ENCODE peak calls at places on chromosomes 1 and 21, in six cellular contexts. One of them, this sample, is unnamed.
A peak's percentile ranks its signal among the peaks of the same experiment; 100 is the strongest.

GRCh38 chr1:211606914-211607751 is 28.2 kb upstream of the SLC30A1 start:
- DNase-seq in cardiac muscle cell: peak; percentile 88
- DNase-seq in AG10803: no peak
- DNase-seq in fibroblast of mammary gland: no peak
- DNase-seq in bronchial epithelial cell: no peak
- DNase-seq in astrocyte of the cerebellum: no peak
- DNase-seq in this sample: no peak

GRCh38 chr21:44709426-44710293 is 1.7 kb downstream of the TSPEAR start:
- DNase-seq in cardiac muscle cell: peak; percentile 8
- DNase-seq in AG10803: no peak
- DNase-seq in fibroblast of mammary gland: no peak
- DNase-seq in bronchial epithelial cell: peak; percentile 78
- DNase-seq in astrocyte of the cerebellum: no peak
- DNase-seq in this sample: no peak

GRCh38 chr1:16946646-16947045 is 24.9 kb downstream of the CROCC start:
- DNase-seq in cardiac muscle cell: no peak
- DNase-seq in AG10803: no peak
- DNase-seq in fibroblast of mammary gland: no peak
- DNase-seq in bronchial epithelial cell: no peak
- DNase-seq in astrocyte of the cerebellum: no peak
- DNase-seq in this sample: no peak

GRCh38 chr1:21337931-21338567 is 47.8 kb upstream of the ECE1 start:
- DNase-seq in cardiac muscle cell: peak; percentile 73
- DNase-seq in AG10803: peak; percentile 80
- DNase-seq in fibroblast of mammary gland: peak; percentile 89
- DNase-seq in bronchial epithelial cell: no peak
- DNase-seq in astrocyte of the cerebellum: peak; percentile 59
- DNase-seq in this sample: peak; percentile 33

GRCh38 chr21:42721341-42721824 is 68.0 kb downstream of the PDE9A start:
- DNase-seq in cardiac muscle cell: peak; percentile 26
- DNase-seq in AG10803: peak; percentile 6
- DNase-seq in fibroblast of mammary gland: peak; percentile 43
- DNase-seq in bronchial epithelial cell: no peak
- DNase-seq in astrocyte of the cerebellum: no peak
- DNase-seq in this sample: no peak

GRCh38 chr21:15455819-15456462 is 273.8 kb upstream of the USP25 start:
- DNase-seq in cardiac muscle cell: no peak
- DNase-seq in AG10803: no peak
- DNase-seq in fibroblast of mammary gland: no peak
- DNase-seq in bronchial epithelial cell: no peak
- DNase-seq in astrocyte of the cerebellum: no peak
- DNase-seq in this sample: no peak

GRCh38 chr1:202207292-202207691 is 13.7 kb downstream of the LGR6 start:
- DNase-seq in cardiac muscle cell: peak; percentile 86
- DNase-seq in AG10803: peak; percentile 63
- DNase-seq in fibroblast of mammary gland: peak; percentile 63
- DNase-seq in bronchial epithelial cell: peak; percentile 32
- DNase-seq in astrocyte of the cerebellum: peak; percentile 79
- DNase-seq in this sample: peak; percentile 16

GRCh38 chr1:194658090-194658439 is 1471.7 kb upstream of the B3GALT2 start:
- DNase-seq in cardiac muscle cell: no peak
- DNase-seq in AG10803: no peak
- DNase-seq in fibroblast of mammary gland: peak; percentile 3
- DNase-seq in bronchial epithelial cell: peak; percentile 51
- DNase-seq in astrocyte of the cerebellum: peak; percentile 72
- DNase-seq in this sample: no peak

GRCh38 chr1:9537863-9538668 is 1.2 kb upstream of the SLC25A33 start:
- DNase-seq in cardiac muscle cell: no peak
- DNase-seq in AG10803: no peak
- DNase-seq in fibroblast of mammary gland: no peak
- DNase-seq in bronchial epithelial cell: peak; percentile 41
- DNase-seq in astrocyte of the cerebellum: no peak
- DNase-seq in this sample: no peak

GRCh38 chr1:180540697-180541594 is 17.8 kb upstream of the OVAAL start:
- DNase-seq in cardiac muscle cell: no peak
- DNase-seq in AG10803: peak; percentile 64
- DNase-seq in fibroblast of mammary gland: peak; percentile 53
- DNase-seq in bronchial epithelial cell: no peak
- DNase-seq in astrocyte of the cerebellum: no peak
- DNase-seq in this sample: peak; percentile 14

GRCh38 chr1:145991799-145992412 is 4.5 kb downstream of the TXNIP start:
- DNase-seq in cardiac muscle cell: no peak
- DNase-seq in AG10803: no peak
- DNase-seq in fibroblast of mammary gland: no peak
- DNase-seq in bronchial epithelial cell: no peak
- DNase-seq in astrocyte of the cerebellum: no peak
- DNase-seq in this sample: no peak

DNA sequence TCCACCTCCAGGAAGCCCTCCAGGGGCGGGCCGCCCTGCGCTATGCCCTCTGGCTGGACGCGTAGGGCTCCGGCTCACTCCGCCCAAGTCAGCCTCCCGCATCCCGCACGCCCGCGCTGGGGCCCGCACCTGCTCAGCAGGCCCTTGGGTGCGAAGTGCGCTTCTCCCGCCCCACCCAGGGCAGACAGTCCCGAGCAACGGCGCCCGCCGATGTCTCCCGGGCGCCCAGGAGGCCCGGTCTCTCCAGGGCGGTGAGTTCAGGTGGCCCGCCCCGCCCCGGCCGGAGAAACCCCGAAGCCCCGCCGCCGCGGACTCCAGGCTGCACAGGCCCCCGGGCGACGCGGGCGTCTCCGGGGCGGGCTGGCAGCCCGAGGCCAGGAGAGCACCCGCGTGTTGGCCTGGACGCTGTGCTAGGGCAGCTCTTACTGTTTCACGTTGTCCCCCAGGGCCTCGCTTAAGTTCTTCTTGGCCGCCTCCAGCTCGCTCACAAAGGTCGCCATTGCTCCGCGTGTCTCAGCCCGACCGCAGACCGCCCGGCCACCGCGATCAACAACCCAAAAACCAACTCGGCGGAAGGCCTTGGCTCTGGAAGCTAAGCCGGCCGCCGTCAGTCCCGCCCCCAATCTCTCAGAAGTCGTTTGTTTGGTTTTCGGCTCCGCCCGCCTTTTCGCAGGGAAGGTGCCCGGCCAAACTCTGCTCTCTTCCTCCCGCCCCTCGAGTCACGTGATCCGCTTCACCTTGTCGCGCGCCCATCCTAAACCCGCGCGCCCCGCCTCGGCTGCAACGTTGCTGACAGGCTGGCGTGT is at the start of gene TADA1:
- DNase-seq in cardiac muscle cell: peak; percentile 99
- DNase-seq in AG10803: peak; percentile 98
- DNase-seq in fibroblast of mammary gland: peak; percentile 96
- DNase-seq in bronchial epithelial cell: peak; percentile 93
- DNase-seq in astrocyte of the cerebellum: peak; percentile 95
- DNase-seq in this sample: peak; percentile 88
- H3K4me3 ChIP-seq in cardiac muscle cell: peak within 1 kb of the TSS; percentile 68
- H3K4me3 ChIP-seq in AG10803: peak within 1 kb of the TSS; percentile 80
- H3K4me3 ChIP-seq in fibroblast of mammary gland: peak within 1 kb of the TSS; percentile 80
- H3K4me3 ChIP-seq in bronchial epithelial cell: peak within 1 kb of the TSS; percentile 80
- H3K4me3 ChIP-seq in astrocyte of the cerebellum: peak within 1 kb of the TSS; percentile 73
- H3K4me3 ChIP-seq in this sample: peak within 1 kb of the TSS; percentile 44

DNA sequence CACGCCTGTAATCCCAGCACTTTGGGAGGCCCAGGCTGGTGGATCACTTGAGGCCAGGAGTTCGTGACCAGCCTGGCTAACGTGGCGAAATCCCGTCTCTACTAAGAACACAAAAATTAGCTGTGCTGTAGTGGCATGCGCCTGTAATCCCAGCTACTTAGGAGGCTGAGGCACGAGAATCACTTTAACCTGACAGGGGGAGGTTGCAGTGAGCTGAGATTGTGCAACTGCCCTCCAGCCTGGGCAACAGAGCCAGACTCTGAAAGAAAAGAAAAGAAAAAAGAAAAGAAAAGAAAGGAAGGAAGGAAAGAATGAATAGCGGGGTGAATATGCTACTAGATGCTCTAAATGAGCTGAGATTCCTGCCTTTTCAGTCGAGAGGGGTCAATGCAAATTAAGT is 7.1 kb downstream of the GFI1 start:
- DNase-seq in cardiac muscle cell: no peak
- DNase-seq in AG10803: no peak
- DNase-seq in fibroblast of mammary gland: no peak
- DNase-seq in bronchial epithelial cell: no peak
- DNase-seq in astrocyte of the cerebellum: no peak
- DNase-seq in this sample: no peak
- TF ChIP-seq CTCF in cardiac muscle cell: no peak
- TF ChIP-seq CTCF in AG10803: no peak
- TF ChIP-seq CTCF in fibroblast of mammary gland: no peak
- TF ChIP-seq CTCF in bronchial epithelial cell: no peak
- TF ChIP-seq CTCF in astrocyte of the cerebellum: no peak
- TF ChIP-seq CTCF in this sample: no peak

DNA sequence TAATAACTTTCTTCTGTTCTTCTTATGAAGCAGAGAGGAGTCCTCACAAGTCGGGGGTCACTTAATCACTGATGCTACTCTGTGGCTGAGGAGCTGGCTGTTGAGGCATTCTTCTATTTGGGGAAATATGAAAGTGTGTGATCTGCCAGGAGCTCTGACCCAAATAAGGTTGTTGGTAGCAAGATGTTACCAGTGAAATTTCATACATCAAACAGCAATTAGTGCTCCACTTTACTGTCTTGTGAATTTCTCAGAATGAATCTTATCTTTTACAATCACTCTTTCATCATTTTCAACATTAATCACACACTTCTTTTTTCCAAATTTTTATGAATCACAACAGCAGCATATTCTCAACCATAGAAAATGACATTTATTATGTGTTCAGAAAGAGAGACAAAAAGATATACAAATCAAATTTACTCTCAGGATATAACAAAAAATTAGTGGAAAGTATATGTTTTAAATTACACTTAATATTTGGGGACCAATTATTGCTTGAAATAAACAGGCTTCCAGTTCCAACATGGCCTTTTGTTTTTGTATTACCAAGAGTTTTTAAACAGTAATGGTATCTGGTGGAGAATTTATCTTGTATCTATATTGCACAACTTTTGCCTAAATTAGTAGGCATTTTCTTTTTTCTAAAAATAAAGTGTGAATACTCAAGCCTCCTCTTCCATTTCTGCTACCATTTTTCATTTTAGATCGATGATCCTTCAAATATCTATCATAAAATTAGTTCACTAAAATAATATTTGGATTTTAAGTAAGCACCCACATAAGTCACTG is 9.6 kb downstream of the PTGER3 start:
- DNase-seq in cardiac muscle cell: no peak
- DNase-seq in AG10803: no peak
- DNase-seq in fibroblast of mammary gland: no peak
- DNase-seq in bronchial epithelial cell: no peak
- DNase-seq in astrocyte of the cerebellum: no peak
- DNase-seq in this sample: no peak
- H3K4me3 ChIP-seq in cardiac muscle cell: no peak overlapping the region
- H3K4me3 ChIP-seq in AG10803: no peak overlapping the region
- H3K4me3 ChIP-seq in fibroblast of mammary gland: no peak overlapping the region
- H3K4me3 ChIP-seq in bronchial epithelial cell: no peak overlapping the region
- H3K4me3 ChIP-seq in astrocyte of the cerebellum: no peak overlapping the region
- H3K4me3 ChIP-seq in this sample: no peak overlapping the region

GRCh38 chr1:152022521-152022920 is 14.3 kb downstream of the S100A11 start:
- DNase-seq in cardiac muscle cell: no peak
- DNase-seq in AG10803: no peak
- DNase-seq in fibroblast of mammary gland: no peak
- DNase-seq in bronchial epithelial cell: no peak
- DNase-seq in astrocyte of the cerebellum: no peak
- DNase-seq in this sample: no peak

GRCh38 chr1:152021557-152021956 is 15.2 kb downstream of the S100A11 start:
- DNase-seq in cardiac muscle cell: no peak
- DNase-seq in AG10803: no peak
- DNase-seq in fibroblast of mammary gland: no peak
- DNase-seq in bronchial epithelial cell: no peak
- DNase-seq in astrocyte of the cerebellum: no peak
- DNase-seq in this sample: no peak

GRCh38 chr1:152015766-152016165 is 21.0 kb downstream of the S100A11 start:
- DNase-seq in cardiac muscle cell: peak; percentile 10
- DNase-seq in AG10803: no peak
- DNase-seq in fibroblast of mammary gland: no peak
- DNase-seq in bronchial epithelial cell: no peak
- DNase-seq in astrocyte of the cerebellum: no peak
- DNase-seq in this sample: no peak

GRCh38 chr1:152014943-152015342 is 21.3 kb upstream of the S100A10 start:
- DNase-seq in cardiac muscle cell: no peak
- DNase-seq in AG10803: no peak
- DNase-seq in fibroblast of mammary gland: no peak
- DNase-seq in bronchial epithelial cell: no peak
- DNase-seq in astrocyte of the cerebellum: no peak
- DNase-seq in this sample: no peak

GRCh38 chr1:152018537-152018936 is 18.3 kb downstream of the S100A11 start:
- DNase-seq in cardiac muscle cell: peak; percentile 25
- DNase-seq in AG10803: no peak
- DNase-seq in fibroblast of mammary gland: peak; percentile 22
- DNase-seq in bronchial epithelial cell: no peak
- DNase-seq in astrocyte of the cerebellum: no peak
- DNase-seq in this sample: no peak
- TF ChIP-seq CTCF in cardiac muscle cell: peak; percentile 31
- TF ChIP-seq CTCF in AG10803: peak; percentile 23
- TF ChIP-seq CTCF in fibroblast of mammary gland: peak; percentile 35
- TF ChIP-seq CTCF in bronchial epithelial cell: peak; percentile 45
- TF ChIP-seq CTCF in astrocyte of the cerebellum: peak; percentile 12
- TF ChIP-seq CTCF in this sample: peak; percentile 36